ENCODE peak calls at places on chromosomes 7 and 10, in six cellular contexts. One of them, this sample, is unnamed.

GRCh38 chr10:71036586-71036985 is 148.2 kb upstream of the PCBD1 start:
- DNase-seq in stimulated activated CD4-positive, alpha-beta T cell treated with anti-CD3 and anti-CD28 coated beads, TNF-alpha, amount 100 ng/mL, for 1 hour: no peak
- DNase-seq in brain microvascular endothelial cell: no peak
- DNase-seq in left ventricle myocardium inferior: no peak
- DNase-seq in colonic mucosa: no peak
- DNase-seq in NCI-H524: no peak
- DNase-seq in this sample: no peak

GRCh38 chr10:103265712-103266329 is 11.1 kb upstream of the INA start:
- DNase-seq in stimulated activated CD4-positive, alpha-beta T cell treated with anti-CD3 and anti-CD28 coated beads, TNF-alpha, amount 100 ng/mL, for 1 hour: no peak
- DNase-seq in brain microvascular endothelial cell: peak; percentile 69
- DNase-seq in left ventricle myocardium inferior: no peak
- DNase-seq in colonic mucosa: peak; percentile 58
- DNase-seq in NCI-H524: no peak
- DNase-seq in this sample: no peak

GRCh38 chr7:22549051-22549450 is 49.1 kb upstream of the STEAP1B start:
- DNase-seq in stimulated activated CD4-positive, alpha-beta T cell treated with anti-CD3 and anti-CD28 coated beads, TNF-alpha, amount 100 ng/mL, for 1 hour: no peak
- DNase-seq in brain microvascular endothelial cell: no peak
- DNase-seq in left ventricle myocardium inferior: no peak
- DNase-seq in colonic mucosa: no peak
- DNase-seq in NCI-H524: peak; percentile 16
- DNase-seq in this sample: no peak

GRCh38 chr10:104659809-104660208 is 18.7 kb downstream of the SORCS3 start:
- DNase-seq in stimulated activated CD4-positive, alpha-beta T cell treated with anti-CD3 and anti-CD28 coated beads, TNF-alpha, amount 100 ng/mL, for 1 hour: no peak
- DNase-seq in brain microvascular endothelial cell: no peak
- DNase-seq in left ventricle myocardium inferior: no peak
- DNase-seq in colonic mucosa: no peak
- DNase-seq in NCI-H524: no peak
- DNase-seq in this sample: no peak

GRCh38 chr7:148723166-148723559 is 24.5 kb downstream of the CUL1 start:
- DNase-seq in stimulated activated CD4-positive, alpha-beta T cell treated with anti-CD3 and anti-CD28 coated beads, TNF-alpha, amount 100 ng/mL, for 1 hour: no peak
- DNase-seq in brain microvascular endothelial cell: no peak
- DNase-seq in left ventricle myocardium inferior: no peak
- DNase-seq in colonic mucosa: no peak
- DNase-seq in NCI-H524: no peak
- DNase-seq in this sample: no peak

GRCh38 chr7:105141068-105141467 is 127.1 kb downstream of the KMT2E start:
- DNase-seq in stimulated activated CD4-positive, alpha-beta T cell treated with anti-CD3 and anti-CD28 coated beads, TNF-alpha, amount 100 ng/mL, for 1 hour: no peak
- DNase-seq in brain microvascular endothelial cell: peak; percentile 28
- DNase-seq in left ventricle myocardium inferior: no peak
- DNase-seq in colonic mucosa: no peak
- DNase-seq in NCI-H524: peak; percentile 31
- DNase-seq in this sample: no peak

GRCh38 chr7:151789380-151789947 is 87.5 kb downstream of the PRKAG2 start:
- DNase-seq in stimulated activated CD4-positive, alpha-beta T cell treated with anti-CD3 and anti-CD28 coated beads, TNF-alpha, amount 100 ng/mL, for 1 hour: no peak
- DNase-seq in brain microvascular endothelial cell: no peak
- DNase-seq in left ventricle myocardium inferior: no peak
- DNase-seq in colonic mucosa: no peak
- DNase-seq in NCI-H524: no peak
- DNase-seq in this sample: no peak

GRCh38 chr7:10225265-10225664 is 748.4 kb upstream of the PHF14 start:
- DNase-seq in stimulated activated CD4-positive, alpha-beta T cell treated with anti-CD3 and anti-CD28 coated beads, TNF-alpha, amount 100 ng/mL, for 1 hour: no peak
- DNase-seq in brain microvascular endothelial cell: no peak
- DNase-seq in left ventricle myocardium inferior: no peak
- DNase-seq in colonic mucosa: no peak
- DNase-seq in NCI-H524: no peak
- DNase-seq in this sample: no peak

GRCh38 chr7:152354061-152354460 is 81.7 kb downstream of the KMT2C start:
- DNase-seq in stimulated activated CD4-positive, alpha-beta T cell treated with anti-CD3 and anti-CD28 coated beads, TNF-alpha, amount 100 ng/mL, for 1 hour: no peak
- DNase-seq in brain microvascular endothelial cell: no peak
- DNase-seq in left ventricle myocardium inferior: no peak
- DNase-seq in colonic mucosa: no peak
- DNase-seq in NCI-H524: no peak
- DNase-seq in this sample: no peak

GRCh38 chr10:71132321-71132810 is 80.0 kb upstream of the UNC5B start:
- DNase-seq in stimulated activated CD4-positive, alpha-beta T cell treated with anti-CD3 and anti-CD28 coated beads, TNF-alpha, amount 100 ng/mL, for 1 hour: no peak
- DNase-seq in brain microvascular endothelial cell: no peak
- DNase-seq in left ventricle myocardium inferior: no peak
- DNase-seq in colonic mucosa: no peak
- DNase-seq in NCI-H524: no peak
- DNase-seq in this sample: no peak

GRCh38 chr7:84136336-84136735 is 58.3 kb downstream of the SEMA3A start:
- DNase-seq in stimulated activated CD4-positive, alpha-beta T cell treated with anti-CD3 and anti-CD28 coated beads, TNF-alpha, amount 100 ng/mL, for 1 hour: no peak
- DNase-seq in brain microvascular endothelial cell: no peak
- DNase-seq in left ventricle myocardium inferior: no peak
- DNase-seq in colonic mucosa: no peak
- DNase-seq in NCI-H524: no peak
- DNase-seq in this sample: no peak

GRCh38 chr7:922334-923107 is 32.0 kb downstream of the ADAP1 start:
- DNase-seq in stimulated activated CD4-positive, alpha-beta T cell treated with anti-CD3 and anti-CD28 coated beads, TNF-alpha, amount 100 ng/mL, for 1 hour: no peak
- DNase-seq in brain microvascular endothelial cell: no peak
- DNase-seq in left ventricle myocardium inferior: no peak
- DNase-seq in colonic mucosa: no peak
- DNase-seq in NCI-H524: no peak
- DNase-seq in this sample: no peak

GRCh38 chr10:106424981-106425380 is 739.5 kb downstream of the SORCS1 start:
- DNase-seq in stimulated activated CD4-positive, alpha-beta T cell treated with anti-CD3 and anti-CD28 coated beads, TNF-alpha, amount 100 ng/mL, for 1 hour: no peak
- DNase-seq in brain microvascular endothelial cell: no peak
- DNase-seq in left ventricle myocardium inferior: no peak
- DNase-seq in colonic mucosa: no peak
- DNase-seq in NCI-H524: no peak
- DNase-seq in this sample: no peak

GRCh38 chr10:121926669-121927360 is 1.0 kb downstream of the ATE1 start:
- DNase-seq in stimulated activated CD4-positive, alpha-beta T cell treated with anti-CD3 and anti-CD28 coated beads, TNF-alpha, amount 100 ng/mL, for 1 hour: no peak
- DNase-seq in brain microvascular endothelial cell: peak; percentile 16
- DNase-seq in left ventricle myocardium inferior: no peak
- DNase-seq in colonic mucosa: no peak
- DNase-seq in NCI-H524: no peak
- DNase-seq in this sample: no peak

GRCh38 chr10:24912214-24912613 is 40.2 kb downstream of the PRTFDC1 start:
- DNase-seq in stimulated activated CD4-positive, alpha-beta T cell treated with anti-CD3 and anti-CD28 coated beads, TNF-alpha, amount 100 ng/mL, for 1 hour: no peak
- DNase-seq in brain microvascular endothelial cell: peak; percentile 54
- DNase-seq in left ventricle myocardium inferior: no peak
- DNase-seq in colonic mucosa: no peak
- DNase-seq in NCI-H524: no peak
- DNase-seq in this sample: no peak